ENCODE peak calls at places on chromosome 15, in five cellular contexts. D is Peyer's patch, X is amygdala, N is HL-60, T is heart right ventricle. J is an unnamed sample.

GRCh38 chr15:66647358-66647757 is 54.7 kb upstream of the SMAD6 start:
- DNase-seq in T (peak), X (no peak), D (no peak), N (no peak), J (no peak)

GRCh38 chr15:26038693-26039092 is 175.6 kb upstream of the ATP10A start:
- DNase-seq in T (no peak), N (no peak), X (no peak), D (no peak), J (no peak)

GRCh38 chr15:64185331-64185911 is 22.6 kb upstream of the PPIB start:
- DNase-seq in N (no peak), T (no peak), X (no peak), D (no peak), J (no peak)

GRCh38 chr15:68731318-68731897 is 89.3 kb downstream of the ANP32A start:
- DNase-seq in D (no peak), N (peak), T (no peak), X (no peak), J (no peak)

GRCh38 chr15:48590704-48591103 is 54.8 kb downstream of the FBN1 start:
- DNase-seq in N (no peak), T (no peak), D (no peak), X (no peak), J (no peak)

GRCh38 chr15:30038667-30039523 is 43.9 kb upstream of the GOLGA8J start:
- DNase-seq in N (no peak), X (no peak), T (no peak), D (peak), J (no peak)

GRCh38 chr15:55526559-55527036 is 18.6 kb upstream of the DNAAF4 start:
- DNase-seq in N (peak), T (no peak), X (no peak), D (no peak), J (peak)

GRCh38 chr15:68495981-68496705 is 64.2 kb upstream of the ITGA11 start:
- DNase-seq in T (no peak), N (no peak), D (no peak), X (no peak), J (no peak)

GRCh38 chr15:70291295-70291694 is 193.6 kb upstream of the TLE3 start:
- DNase-seq in N (no peak), T (no peak), X (no peak), D (no peak), J (no peak)

GRCh38 chr15:67845974-67846373 is 6.1 kb upstream of the RNU6-1 start:
- DNase-seq in X (no peak), N (no peak), D (no peak), T (no peak), J (no peak)

GRCh38 chr15:63348392-63348791 is 33.3 kb downstream of the CA12 start:
- DNase-seq in N (no peak), D (no peak), X (no peak), T (peak), J (no peak)

GRCh38 chr15:72179950-72180581 is 17.5 kb downstream of the GRAMD2A start:
- DNase-seq in T (no peak), D (peak), N (no peak), X (peak), J (no peak)

GRCh38 chr15:64775551-64776401 is at the start of gene RBPMS2:
- DNase-seq in X (no peak), N (no peak), T (peak), D (no peak), J (peak)

GRCh38 chr15:95770191-95770590 is 560.3 kb upstream of the NR2F2 start:
- DNase-seq in T (no peak), N (no peak), X (no peak), D (no peak), J (no peak)

GRCh38 chr15:43420876-43421275 is 50.0 kb downstream of the TUBGCP4 start:
- DNase-seq in D (no peak), T (no peak), N (no peak), X (no peak), J (no peak)

GRCh38 chr15:91456921-91457320 is 356.9 kb downstream of the SV2B start:
- DNase-seq in T (no peak), X (no peak), D (no peak), N (no peak), J (no peak)

GRCh38 chr15:79516155-79516554 is 84.0 kb downstream of the MINAR1 start:
- DNase-seq in T (no peak), N (no peak), D (no peak), X (no peak), J (no peak)

GRCh38 chr15:95394186-95395067 is 936.1 kb upstream of the NR2F2 start:
- DNase-seq in N (no peak), D (no peak), T (no peak), X (no peak), J (no peak)

GRCh38 chr15:29913528-29914135 is 91.4 kb upstream of the TJP1 start:
- DNase-seq in N (no peak), D (no peak), T (no peak), X (no peak), J (no peak)

GRCh38 chr15:78638658-78639314 is 2.2 kb downstream of the CHRNB4 start:
- DNase-seq in N (no peak), T (no peak), D (peak), X (no peak), J (peak)

GRCh38 chr15:99343836-99344551 is 92.7 kb downstream of the LRRC28 start:
- DNase-seq in N (no peak), T (peak), D (peak), X (no peak), J (no peak)

GRCh38 chr15:33201376-33202189 is 7.1 kb upstream of the FMN1 start:
- DNase-seq in D (peak), X (no peak), T (no peak), N (peak), J (peak)

GRCh38 chr15:57506422-57506821 is 85.3 kb upstream of the MYZAP start:
- DNase-seq in D (no peak), N (no peak), T (no peak), X (no peak), J (no peak)

GRCh38 chr15:89349212-89349558 is 14.6 kb upstream of the POLG start:
- DNase-seq in N (no peak), D (no peak), T (no peak), X (no peak), J (no peak)

GRCh38 chr15:67468431-67468830 is 52.5 kb upstream of the C15orf61 start:
- DNase-seq in T (no peak), D (no peak), N (no peak), X (no peak), J (no peak)

GRCh38 chr15:49015896-49016295 is 30.4 kb downstream of the SECISBP2L start:
- DNase-seq in X (no peak), N (no peak), D (no peak), T (no peak), J (no peak)